ENCODE peak calls at places on chromosomes 13 and 19, in four cellular contexts. K is left lung, R is heart left ventricle, U is stomach. Z is an unnamed sample. For H3K9me3, the result is how much of the 10 kb centered on the place peaks cover.

GRCh38 chr13:106274551-106275208 is 260.8 kb downstream of the EFNB2 start:
- DNase-seq in K (no peak), U (no peak), R (no peak), Z (no peak)

GRCh38 chr19:42178791-42179500 is 38.5 kb downstream of the DEDD2 start:
- DNase-seq in R (no peak), K (no peak), U (no peak), Z (no peak)

GRCh38 chr13:104816716-104817115 is 1718.7 kb downstream of the EFNB2 start:
- DNase-seq in R (no peak), U (no peak), K (no peak), Z (no peak)

GRCh38 chr13:112747256-112747655 is 57.4 kb downstream of the ATP11A start:
- DNase-seq in K (no peak), R (no peak), U (no peak), Z (no peak)

GRCh38 chr13:108925070-108925469 is 295.7 kb downstream of the MYO16 start:
- DNase-seq in U (no peak), R (no peak), K (no peak), Z (no peak)

GRCh38 chr13:78604782-78605611 is 1.6 kb upstream of the POU4F1 start:
- DNase-seq in K (no peak), U (no peak), R (no peak), Z (no peak)

GRCh38 chr13:66716502-66716901 is 513.6 kb downstream of the PCDH9 start:
- DNase-seq in K (no peak), U (no peak), R (no peak), Z (no peak)

GRCh38 chr19:46265217-46265828 is 31.5 kb upstream of the HIF3A start:
- DNase-seq in U (peak), K (no peak), R (no peak), Z (peak)

GRCh38 chr19:3785938-3786824 is at the start of gene MATK:
- DNase-seq in R (no peak), K (peak), U (no peak), Z (no peak)

GRCh38 chr19:12641456-12641855 is 25.1 kb downstream of the MAN2B1 start:
- DNase-seq in K (peak), U (no peak), R (no peak), Z (no peak)

GRCh38 chr13:58478858-58479257 is 847.3 kb downstream of the PCDH17 start:
- DNase-seq in R (no peak), U (no peak), K (no peak), Z (no peak)

GRCh38 chr19:4571305-4571917 is 11.9 kb upstream of the SEMA6B start:
- DNase-seq in U (no peak), K (no peak), R (no peak), Z (no peak)

GRCh38 chr19:5466814-5467291 is 11.6 kb downstream of the ZNRF4 start:
- DNase-seq in U (no peak), R (no peak), K (no peak), Z (no peak)

GRCh38 chr19:10270180-10270615 is 722 bp upstream of the ICAM1 start:
- DNase-seq in U (peak), R (peak), K (peak), Z (peak)

GRCh38 chr13:53074119-53074518 is 45.5 kb downstream of the OLFM4 start:
- DNase-seq in U (no peak), R (no peak), K (no peak), Z (no peak)

GRCh38 chr13:35191883-35192282 is 249.8 kb downstream of the NBEA start:
- DNase-seq in R (no peak), K (no peak), U (no peak), Z (no peak)

GRCh38 chr13:85575110-85575509 is 224.1 kb downstream of the SLITRK6 start:
- DNase-seq in K (no peak), R (no peak), U (no peak), Z (no peak)

GRCh38 chr19:41530761-41531301 is 45.1 kb upstream of the CEACAM21 start:
- DNase-seq in U (no peak), R (no peak), K (no peak), Z (no peak)

GRCh38 chr19:38223119-38223523 is 901 bp downstream of the DPF1 start:
- DNase-seq in U (no peak), K (no peak), R (no peak), Z (no peak)

GRCh38 chr19:45677351-45678230 is 9.6 kb downstream of the GIPR start:
- DNase-seq in U (peak), R (peak), K (peak), Z (peak)

GRCh38 chr19:57613941-57614743 is at the start of gene ZNF134:
- DNase-seq in U (peak), R (peak), K (peak), Z (peak)

GRCh38 chr19:57620673-57621348 is 6.8 kb downstream of the ZNF134 start:
- DNase-seq in R (no peak), K (no peak), U (no peak), Z (no peak)

GRCh38 chr19:57611113-57611512 is 2.9 kb upstream of the ZNF134 start:
- DNase-seq in R (no peak), K (no peak), U (no peak), Z (no peak)

DNA sequence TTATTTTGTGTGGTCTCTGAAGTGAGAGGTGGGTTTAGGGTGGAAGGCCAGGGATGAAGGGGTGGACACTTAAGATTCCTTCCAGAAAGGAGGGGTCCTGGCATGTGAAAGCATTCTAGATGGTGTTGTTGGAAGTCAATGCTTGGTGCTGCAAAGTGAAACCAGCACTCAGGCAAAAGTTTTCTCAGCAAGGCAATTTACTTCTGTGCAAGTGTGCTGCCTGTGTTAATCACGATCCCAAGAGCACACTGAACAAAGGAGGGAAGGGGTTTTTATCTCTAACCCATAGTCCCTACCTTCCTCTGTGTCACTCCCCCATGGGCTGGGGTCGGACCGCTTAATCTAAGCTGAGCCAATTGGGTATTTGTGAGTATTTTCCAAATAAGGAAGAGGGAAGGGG is 1.3 kb downstream of the ZNF134 start:
- DNase-seq in K (no peak), R (no peak), U (no peak), Z (no peak)
- H3K9me3 ChIP-seq in K (under half), R (half or more), U (half or more), Z (half or more)

DNA sequence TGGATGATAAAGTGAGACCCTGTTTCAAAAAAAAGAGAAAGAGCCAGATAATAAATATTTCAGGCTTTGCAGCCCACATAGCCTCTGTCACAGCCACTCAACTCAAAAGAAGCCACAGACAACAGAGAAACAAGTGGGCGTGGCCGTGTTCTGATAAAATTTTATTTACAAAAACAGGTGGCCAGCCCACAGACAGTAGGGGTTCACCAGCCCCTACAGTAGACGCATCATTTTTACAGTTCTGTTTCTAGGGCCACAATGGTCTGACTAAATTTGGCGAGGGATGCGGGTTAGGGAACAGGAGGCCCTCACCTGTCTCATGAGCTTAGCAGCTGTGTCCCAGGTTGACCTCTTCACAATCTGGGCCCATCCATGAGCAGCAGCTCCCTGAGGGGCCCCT is 59.5 kb downstream of the ARHGEF18 start:
- DNase-seq in U (no peak), R (no peak), K (no peak), Z (no peak)
- H3K9me3 ChIP-seq in U (under half), R (under half), K (under half), Z (under half)

GRCh38 chr13:111566567-111566966 is 246.1 kb downstream of the TEX29 start:
- DNase-seq in K (no peak), U (no peak), R (no peak), Z (no peak)
- H3K9me3 ChIP-seq in K (under half), U (under half), R (under half), Z (under half)

GRCh38 chr19:29956855-29957254 is 14.8 kb downstream of the URI1 start:
- DNase-seq in R (no peak), U (no peak), K (no peak), Z (no peak)

GRCh38 chr19:29947871-29948270 is 5.8 kb downstream of the URI1 start:
- DNase-seq in K (no peak), U (no peak), R (no peak), Z (no peak)

GRCh38 chr19:29953352-29954247 is 11.6 kb downstream of the URI1 start:
- DNase-seq in R (no peak), U (no peak), K (no peak), Z (no peak)

GRCh38 chr19:29952127-29952526 is 10.1 kb downstream of the URI1 start:
- DNase-seq in U (no peak), R (no peak), K (no peak), Z (no peak)

GRCh38 chr19:29952646-29953045 is 10.6 kb downstream of the URI1 start:
- DNase-seq in R (no peak), U (no peak), K (no peak), Z (no peak)
- H3K9me3 ChIP-seq in R (under half), U (under half), K (under half), Z (under half)

DNA sequence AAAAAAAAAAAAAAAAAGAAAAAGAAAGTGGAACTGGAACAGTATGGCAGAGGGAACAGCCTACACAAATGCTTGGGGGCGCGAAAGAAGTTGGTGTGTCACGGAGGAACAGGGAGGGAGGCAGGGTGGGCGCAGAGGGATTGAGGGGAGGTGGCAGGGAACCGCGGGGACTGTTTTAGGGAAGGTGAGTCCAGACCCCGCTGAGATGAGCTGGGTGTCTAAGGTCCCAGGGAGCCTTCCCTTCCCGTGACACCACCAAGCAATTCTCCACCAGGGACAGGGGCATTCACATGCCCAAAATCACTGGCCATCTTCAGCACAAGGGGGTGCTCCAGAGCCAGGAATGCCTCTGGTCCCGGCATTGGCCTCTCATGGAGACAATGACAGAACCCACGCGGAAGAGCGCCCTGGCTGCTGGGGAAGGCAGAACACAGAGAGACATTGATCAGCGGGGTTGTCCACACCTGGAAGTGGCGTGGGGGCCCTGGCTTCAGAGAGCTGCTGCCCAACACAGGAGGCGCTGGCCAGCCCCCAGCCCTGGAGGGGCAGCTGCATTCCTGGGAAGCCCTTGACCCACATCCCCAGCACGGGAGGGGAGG is 6.9 kb downstream of the PEAK3 start:
- DNase-seq in R (peak), U (peak), K (peak), Z (no peak)
- H3K9me3 ChIP-seq in R (under half), U (under half), K (under half), Z (under half)